ENCODE peak calls at places on chromosomes 5 and 9, in four cellular contexts. G, R, K and C are unnamed samples.

GRCh38 chr5:134948929-134949328 is 18.8 kb upstream of the CATSPER3 start:
- DNase-seq in G (no peak), K (peak; percentile 32), R (no peak), C (peak; percentile 32)

GRCh38 chr5:170617519-170618218 is 113.8 kb downstream of the KCNIP1 start:
- DNase-seq in R (no peak), G (no peak), K (no peak), C (no peak)

GRCh38 chr9:133982971-133983720 is 9.0 kb downstream of the VAV2 start:
- DNase-seq in R (no peak), K (no peak), G (peak; percentile 17), C (no peak)

GRCh38 chr5:135973323-135974018 is 18.7 kb upstream of the LECT2 start:
- DNase-seq in R (no peak), K (peak; percentile 84), G (no peak), C (no peak)

GRCh38 chr5:157259699-157260098 is 6.2 kb upstream of the CYFIP2 start:
- DNase-seq in R (no peak), G (no peak), K (no peak), C (no peak)

GRCh38 chr9:92978345-92978875 is 31.1 kb downstream of the FGD3 start:
- DNase-seq in G (no peak), R (no peak), K (no peak), C (no peak)

GRCh38 chr5:135323227-135323626 is 75.8 kb downstream of the MACROH2A1 start:
- DNase-seq in R (no peak), K (no peak), G (no peak), C (no peak)

GRCh38 chr9:14831661-14832060 is 78.6 kb downstream of the FREM1 start:
- DNase-seq in R (no peak), G (no peak), K (no peak), C (no peak)